ENCODE peak calls at places on chromosomes 12 and 14, in nine cellular contexts. One of them, this sample, is unnamed.

GRCh38 chr12:116528067-116528466 is 31.1 kb upstream of the MAP1LC3B2 start:
- DNase-seq in Peyer's patch: no peak
- DNase-seq in ovary: no peak
- DNase-seq in NCI-H345: no peak
- DNase-seq in breast epithelium: no peak
- DNase-seq in sciatic nerve: no peak
- DNase-seq in stimulated activated naive CD8-positive, alpha-beta T cell treated with anti-CD3 and anti-CD28 coated beads, Interleukin-15, amount 100 ng/mL, for 72 hours: no peak
- DNase-seq in endothelial cell: no peak
- DNase-seq in KBM-7: peak; percentile 40
- DNase-seq in this sample: no peak

GRCh38 chr12:59314209-59314608 is 281.6 kb upstream of the SLC16A7 start:
- DNase-seq in sciatic nerve: no peak
- DNase-seq in Peyer's patch: no peak
- DNase-seq in KBM-7: no peak
- DNase-seq in ovary: no peak
- DNase-seq in breast epithelium: no peak
- DNase-seq in NCI-H345: no peak
- DNase-seq in stimulated activated naive CD8-positive, alpha-beta T cell treated with anti-CD3 and anti-CD28 coated beads, Interleukin-15, amount 100 ng/mL, for 72 hours: no peak
- DNase-seq in endothelial cell: no peak
- DNase-seq in this sample: no peak

GRCh38 chr14:77458249-77458950 is 507 bp downstream of the AHSA1 start:
- DNase-seq in sciatic nerve: no peak
- DNase-seq in NCI-H345: peak; percentile 41
- DNase-seq in ovary: no peak
- DNase-seq in stimulated activated naive CD8-positive, alpha-beta T cell treated with anti-CD3 and anti-CD28 coated beads, Interleukin-15, amount 100 ng/mL, for 72 hours: no peak
- DNase-seq in Peyer's patch: peak; percentile 44
- DNase-seq in endothelial cell: peak; percentile 31
- DNase-seq in KBM-7: peak; percentile 65
- DNase-seq in breast epithelium: no peak
- DNase-seq in this sample: peak; percentile 47

GRCh38 chr12:42704340-42704739 is 114.8 kb upstream of the PRICKLE1 start:
- DNase-seq in breast epithelium: no peak
- DNase-seq in sciatic nerve: no peak
- DNase-seq in NCI-H345: no peak
- DNase-seq in ovary: no peak
- DNase-seq in stimulated activated naive CD8-positive, alpha-beta T cell treated with anti-CD3 and anti-CD28 coated beads, Interleukin-15, amount 100 ng/mL, for 72 hours: no peak
- DNase-seq in endothelial cell: no peak
- DNase-seq in KBM-7: no peak
- DNase-seq in Peyer's patch: no peak
- DNase-seq in this sample: no peak

GRCh38 chr12:90298289-90298948 is 589.8 kb upstream of the ATP2B1 start:
- DNase-seq in KBM-7: no peak
- DNase-seq in NCI-H345: no peak
- DNase-seq in endothelial cell: no peak
- DNase-seq in stimulated activated naive CD8-positive, alpha-beta T cell treated with anti-CD3 and anti-CD28 coated beads, Interleukin-15, amount 100 ng/mL, for 72 hours: no peak
- DNase-seq in ovary: no peak
- DNase-seq in breast epithelium: no peak
- DNase-seq in Peyer's patch: no peak
- DNase-seq in sciatic nerve: no peak
- DNase-seq in this sample: no peak

GRCh38 chr14:90580381-90581335 is 183.8 kb downstream of the CALM1 start:
- DNase-seq in sciatic nerve: no peak
- DNase-seq in ovary: no peak
- DNase-seq in NCI-H345: peak; percentile 86
- DNase-seq in KBM-7: no peak
- DNase-seq in Peyer's patch: no peak
- DNase-seq in endothelial cell: no peak
- DNase-seq in breast epithelium: no peak
- DNase-seq in stimulated activated naive CD8-positive, alpha-beta T cell treated with anti-CD3 and anti-CD28 coated beads, Interleukin-15, amount 100 ng/mL, for 72 hours: no peak
- DNase-seq in this sample: no peak

GRCh38 chr12:34402899-34403705 is 380.8 kb downstream of the ALG10 start:
- DNase-seq in endothelial cell: peak; percentile 2
- DNase-seq in NCI-H345: no peak
- DNase-seq in ovary: peak; percentile 3
- DNase-seq in KBM-7: no peak
- DNase-seq in stimulated activated naive CD8-positive, alpha-beta T cell treated with anti-CD3 and anti-CD28 coated beads, Interleukin-15, amount 100 ng/mL, for 72 hours: no peak
- DNase-seq in Peyer's patch: peak; percentile 8
- DNase-seq in sciatic nerve: peak; percentile 21
- DNase-seq in breast epithelium: peak; percentile 35
- DNase-seq in this sample: no peak

GRCh38 chr12:1795221-1795784 is 25.1 kb upstream of the LRTM2 start:
- DNase-seq in KBM-7: no peak
- DNase-seq in endothelial cell: no peak
- DNase-seq in Peyer's patch: no peak
- DNase-seq in breast epithelium: no peak
- DNase-seq in sciatic nerve: no peak
- DNase-seq in ovary: peak; percentile 36
- DNase-seq in NCI-H345: no peak
- DNase-seq in stimulated activated naive CD8-positive, alpha-beta T cell treated with anti-CD3 and anti-CD28 coated beads, Interleukin-15, amount 100 ng/mL, for 72 hours: no peak
- DNase-seq in this sample: no peak

GRCh38 chr12:116346751-116347150 is 69.3 kb upstream of the MED13L start:
- DNase-seq in NCI-H345: no peak
- DNase-seq in ovary: peak; percentile 30
- DNase-seq in endothelial cell: no peak
- DNase-seq in breast epithelium: no peak
- DNase-seq in sciatic nerve: no peak
- DNase-seq in Peyer's patch: no peak
- DNase-seq in stimulated activated naive CD8-positive, alpha-beta T cell treated with anti-CD3 and anti-CD28 coated beads, Interleukin-15, amount 100 ng/mL, for 72 hours: no peak
- DNase-seq in KBM-7: no peak
- DNase-seq in this sample: no peak

GRCh38 chr14:76922599-76922998 is 96.4 kb downstream of the LRRC74A start:
- DNase-seq in KBM-7: peak; percentile 49
- DNase-seq in stimulated activated naive CD8-positive, alpha-beta T cell treated with anti-CD3 and anti-CD28 coated beads, Interleukin-15, amount 100 ng/mL, for 72 hours: no peak
- DNase-seq in Peyer's patch: no peak
- DNase-seq in breast epithelium: no peak
- DNase-seq in NCI-H345: no peak
- DNase-seq in sciatic nerve: no peak
- DNase-seq in endothelial cell: no peak
- DNase-seq in ovary: no peak
- DNase-seq in this sample: no peak

GRCh38 chr12:30908389-30909087 is 18.0 kb upstream of the TSPAN11 start:
- DNase-seq in stimulated activated naive CD8-positive, alpha-beta T cell treated with anti-CD3 and anti-CD28 coated beads, Interleukin-15, amount 100 ng/mL, for 72 hours: no peak
- DNase-seq in endothelial cell: no peak
- DNase-seq in KBM-7: no peak
- DNase-seq in breast epithelium: no peak
- DNase-seq in Peyer's patch: no peak
- DNase-seq in NCI-H345: no peak
- DNase-seq in ovary: no peak
- DNase-seq in sciatic nerve: no peak
- DNase-seq in this sample: no peak

GRCh38 chr12:121190523-121191031 is 19.4 kb upstream of the P2RX4 start:
- DNase-seq in endothelial cell: no peak
- DNase-seq in sciatic nerve: no peak
- DNase-seq in Peyer's patch: no peak
- DNase-seq in KBM-7: peak; percentile 61
- DNase-seq in ovary: no peak
- DNase-seq in NCI-H345: no peak
- DNase-seq in breast epithelium: no peak
- DNase-seq in stimulated activated naive CD8-positive, alpha-beta T cell treated with anti-CD3 and anti-CD28 coated beads, Interleukin-15, amount 100 ng/mL, for 72 hours: no peak
- DNase-seq in this sample: peak; percentile 29

GRCh38 chr12:84599539-84599938 is 313.1 kb downstream of the SLC6A15 start:
- DNase-seq in Peyer's patch: no peak
- DNase-seq in KBM-7: no peak
- DNase-seq in ovary: no peak
- DNase-seq in sciatic nerve: no peak
- DNase-seq in stimulated activated naive CD8-positive, alpha-beta T cell treated with anti-CD3 and anti-CD28 coated beads, Interleukin-15, amount 100 ng/mL, for 72 hours: no peak
- DNase-seq in breast epithelium: no peak
- DNase-seq in endothelial cell: no peak
- DNase-seq in NCI-H345: no peak
- DNase-seq in this sample: no peak

GRCh38 chr12:88063375-88063774 is 34.2 kb upstream of the C12orf50 start:
- DNase-seq in ovary: no peak
- DNase-seq in breast epithelium: no peak
- DNase-seq in KBM-7: no peak
- DNase-seq in Peyer's patch: no peak
- DNase-seq in NCI-H345: no peak
- DNase-seq in sciatic nerve: no peak
- DNase-seq in endothelial cell: no peak
- DNase-seq in stimulated activated naive CD8-positive, alpha-beta T cell treated with anti-CD3 and anti-CD28 coated beads, Interleukin-15, amount 100 ng/mL, for 72 hours: no peak
- DNase-seq in this sample: peak; percentile 1

GRCh38 chr14:53358166-53358565 is 205.0 kb upstream of the DDHD1 start:
- DNase-seq in NCI-H345: no peak
- DNase-seq in sciatic nerve: no peak
- DNase-seq in endothelial cell: no peak
- DNase-seq in stimulated activated naive CD8-positive, alpha-beta T cell treated with anti-CD3 and anti-CD28 coated beads, Interleukin-15, amount 100 ng/mL, for 72 hours: no peak
- DNase-seq in Peyer's patch: no peak
- DNase-seq in ovary: no peak
- DNase-seq in breast epithelium: no peak
- DNase-seq in KBM-7: no peak
- DNase-seq in this sample: no peak

GRCh38 chr12:98227162-98227561 is 288.2 kb upstream of the TMPO start:
- DNase-seq in NCI-H345: no peak
- DNase-seq in stimulated activated naive CD8-positive, alpha-beta T cell treated with anti-CD3 and anti-CD28 coated beads, Interleukin-15, amount 100 ng/mL, for 72 hours: no peak
- DNase-seq in ovary: no peak
- DNase-seq in Peyer's patch: no peak
- DNase-seq in endothelial cell: no peak
- DNase-seq in sciatic nerve: no peak
- DNase-seq in KBM-7: peak; percentile 47
- DNase-seq in breast epithelium: no peak
- DNase-seq in this sample: no peak

GRCh38 chr12:114853003-114853529 is 169.1 kb upstream of the TBX3 start:
- DNase-seq in stimulated activated naive CD8-positive, alpha-beta T cell treated with anti-CD3 and anti-CD28 coated beads, Interleukin-15, amount 100 ng/mL, for 72 hours: no peak
- DNase-seq in NCI-H345: no peak
- DNase-seq in KBM-7: peak; percentile 5
- DNase-seq in sciatic nerve: no peak
- DNase-seq in breast epithelium: no peak
- DNase-seq in ovary: no peak
- DNase-seq in endothelial cell: no peak
- DNase-seq in Peyer's patch: no peak
- DNase-seq in this sample: no peak

GRCh38 chr14:75542585-75543091 is 20.4 kb downstream of the BATF start:
- DNase-seq in KBM-7: peak; percentile 85
- DNase-seq in sciatic nerve: peak; percentile 72
- DNase-seq in breast epithelium: peak; percentile 74
- DNase-seq in ovary: no peak
- DNase-seq in stimulated activated naive CD8-positive, alpha-beta T cell treated with anti-CD3 and anti-CD28 coated beads, Interleukin-15, amount 100 ng/mL, for 72 hours: peak; percentile 91
- DNase-seq in Peyer's patch: peak; percentile 75
- DNase-seq in endothelial cell: no peak
- DNase-seq in NCI-H345: no peak
- DNase-seq in this sample: peak; percentile 82

GRCh38 chr14:95876769-95877490 is at the start of gene TUNAR:
- DNase-seq in stimulated activated naive CD8-positive, alpha-beta T cell treated with anti-CD3 and anti-CD28 coated beads, Interleukin-15, amount 100 ng/mL, for 72 hours: no peak
- DNase-seq in KBM-7: peak; percentile 65
- DNase-seq in ovary: no peak
- DNase-seq in endothelial cell: peak; percentile 77
- DNase-seq in sciatic nerve: no peak
- DNase-seq in Peyer's patch: no peak
- DNase-seq in breast epithelium: no peak
- DNase-seq in NCI-H345: peak; percentile 46
- DNase-seq in this sample: no peak

GRCh38 chr12:119157528-119157927 is 21.2 kb upstream of the HSPB8 start:
- DNase-seq in endothelial cell: no peak
- DNase-seq in stimulated activated naive CD8-positive, alpha-beta T cell treated with anti-CD3 and anti-CD28 coated beads, Interleukin-15, amount 100 ng/mL, for 72 hours: no peak
- DNase-seq in KBM-7: no peak
- DNase-seq in ovary: no peak
- DNase-seq in breast epithelium: no peak
- DNase-seq in Peyer's patch: no peak
- DNase-seq in sciatic nerve: no peak
- DNase-seq in NCI-H345: no peak
- DNase-seq in this sample: no peak

GRCh38 chr12:68675098-68675842 is 11.5 kb upstream of the NUP107 start:
- DNase-seq in KBM-7: no peak
- DNase-seq in NCI-H345: no peak
- DNase-seq in stimulated activated naive CD8-positive, alpha-beta T cell treated with anti-CD3 and anti-CD28 coated beads, Interleukin-15, amount 100 ng/mL, for 72 hours: peak; percentile 80
- DNase-seq in endothelial cell: peak; percentile 27
- DNase-seq in breast epithelium: no peak
- DNase-seq in ovary: no peak
- DNase-seq in Peyer's patch: peak; percentile 78
- DNase-seq in sciatic nerve: no peak
- DNase-seq in this sample: no peak

GRCh38 chr12:120750806-120751205 is 25.2 kb downstream of the ACADS start:
- DNase-seq in breast epithelium: no peak
- DNase-seq in endothelial cell: no peak
- DNase-seq in stimulated activated naive CD8-positive, alpha-beta T cell treated with anti-CD3 and anti-CD28 coated beads, Interleukin-15, amount 100 ng/mL, for 72 hours: no peak
- DNase-seq in Peyer's patch: no peak
- DNase-seq in ovary: no peak
- DNase-seq in sciatic nerve: no peak
- DNase-seq in KBM-7: no peak
- DNase-seq in NCI-H345: no peak
- DNase-seq in this sample: no peak

GRCh38 chr12:71871116-71871515 is 31.6 kb downstream of the TBC1D15 start:
- DNase-seq in stimulated activated naive CD8-positive, alpha-beta T cell treated with anti-CD3 and anti-CD28 coated beads, Interleukin-15, amount 100 ng/mL, for 72 hours: no peak
- DNase-seq in KBM-7: no peak
- DNase-seq in sciatic nerve: no peak
- DNase-seq in ovary: no peak
- DNase-seq in NCI-H345: no peak
- DNase-seq in Peyer's patch: no peak
- DNase-seq in breast epithelium: no peak
- DNase-seq in endothelial cell: no peak
- DNase-seq in this sample: no peak

GRCh38 chr12:19482551-19483109 is 43.3 kb downstream of the AEBP2 start:
- DNase-seq in ovary: no peak
- DNase-seq in Peyer's patch: peak; percentile 34
- DNase-seq in KBM-7: peak; percentile 50
- DNase-seq in sciatic nerve: no peak
- DNase-seq in stimulated activated naive CD8-positive, alpha-beta T cell treated with anti-CD3 and anti-CD28 coated beads, Interleukin-15, amount 100 ng/mL, for 72 hours: peak; percentile 88
- DNase-seq in endothelial cell: no peak
- DNase-seq in breast epithelium: no peak
- DNase-seq in NCI-H345: no peak
- DNase-seq in this sample: no peak

GRCh38 chr12:123900898-123901376 is 71.7 kb downstream of the CCDC92 start:
- DNase-seq in NCI-H345: no peak
- DNase-seq in stimulated activated naive CD8-positive, alpha-beta T cell treated with anti-CD3 and anti-CD28 coated beads, Interleukin-15, amount 100 ng/mL, for 72 hours: no peak
- DNase-seq in Peyer's patch: no peak
- DNase-seq in breast epithelium: no peak
- DNase-seq in ovary: no peak
- DNase-seq in sciatic nerve: no peak
- DNase-seq in KBM-7: peak; percentile 73
- DNase-seq in endothelial cell: peak; percentile 33
- DNase-seq in this sample: no peak

GRCh38 chr12:131434208-131435125 is 276.4 kb upstream of the SFSWAP start:
- DNase-seq in KBM-7: no peak
- DNase-seq in stimulated activated naive CD8-positive, alpha-beta T cell treated with anti-CD3 and anti-CD28 coated beads, Interleukin-15, amount 100 ng/mL, for 72 hours: no peak
- DNase-seq in ovary: no peak
- DNase-seq in endothelial cell: no peak
- DNase-seq in sciatic nerve: no peak
- DNase-seq in Peyer's patch: no peak
- DNase-seq in breast epithelium: peak; percentile 37
- DNase-seq in NCI-H345: no peak
- DNase-seq in this sample: no peak

GRCh38 chr12:108442910-108443309 is 72.2 kb upstream of the FICD start:
- DNase-seq in NCI-H345: no peak
- DNase-seq in endothelial cell: no peak
- DNase-seq in breast epithelium: no peak
- DNase-seq in sciatic nerve: no peak
- DNase-seq in ovary: no peak
- DNase-seq in KBM-7: no peak
- DNase-seq in stimulated activated naive CD8-positive, alpha-beta T cell treated with anti-CD3 and anti-CD28 coated beads, Interleukin-15, amount 100 ng/mL, for 72 hours: no peak
- DNase-seq in Peyer's patch: no peak
- DNase-seq in this sample: no peak

GRCh38 chr14:89337912-89338311 is 79.1 kb downstream of the FOXN3 start:
- DNase-seq in KBM-7: no peak
- DNase-seq in NCI-H345: no peak
- DNase-seq in Peyer's patch: no peak
- DNase-seq in ovary: no peak
- DNase-seq in stimulated activated naive CD8-positive, alpha-beta T cell treated with anti-CD3 and anti-CD28 coated beads, Interleukin-15, amount 100 ng/mL, for 72 hours: no peak
- DNase-seq in endothelial cell: no peak
- DNase-seq in sciatic nerve: no peak
- DNase-seq in breast epithelium: no peak
- DNase-seq in this sample: no peak